ENCODE peak calls at places on chromosome 7, in six cellular contexts. L, G, Y, E, O and C are unnamed samples.

GRCh38 chr7:124113040-124113439 is 80.2 kb upstream of the TMEM229A start:
- DNase-seq in L (no peak), G (no peak), Y (no peak), E (no peak), O (no peak), C (no peak)

GRCh38 chr7:27170494-27170811 is 3.7 kb downstream of the HOXA10 start:
- DNase-seq in L (no peak), G (no peak), Y (no peak), E (no peak), O (no peak), C (no peak)

GRCh38 chr7:29146082-29146706 is at the start of gene CPVL:
- DNase-seq in L (no peak), G (peak; percentile 77), Y (no peak), E (peak; percentile 14), O (peak; percentile 72), C (peak; percentile 69)

GRCh38 chr7:101900103-101900502 is 82.7 kb downstream of the CUX1 start:
- DNase-seq in L (no peak), G (no peak), Y (no peak), E (no peak), O (peak; percentile 46), C (no peak)

GRCh38 chr7:106178593-106179134 is 66.6 kb upstream of the SYPL1 start:
- DNase-seq in L (peak; percentile 64), G (no peak), Y (no peak), E (no peak), O (no peak), C (no peak)

GRCh38 chr7:76191783-76192240 is 9.9 kb upstream of the SRRM3 start:
- DNase-seq in L (peak; percentile 76), G (peak; percentile 12), Y (peak; percentile 28), E (no peak), O (no peak), C (peak; percentile 31)

GRCh38 chr7:80884511-80885195 is 34.2 kb downstream of the SEMA3C start:
- DNase-seq in L (peak; percentile 37), G (no peak), Y (no peak), E (no peak), O (no peak), C (no peak)

GRCh38 chr7:36955730-36956129 is 231.4 kb upstream of the AOAH start:
- DNase-seq in L (no peak), G (no peak), Y (no peak), E (no peak), O (no peak), C (no peak)

GRCh38 chr7:75977741-75978140 is 16.7 kb downstream of the TMEM120A start:
- DNase-seq in L (no peak), G (peak; percentile 41), Y (no peak), E (no peak), O (peak; percentile 78), C (no peak)

GRCh38 chr7:46352335-46352954 is 431.4 kb upstream of the IGFBP3 start:
- DNase-seq in L (peak; percentile 79), G (peak; percentile 80), Y (peak; percentile 50), E (peak; percentile 44), O (no peak), C (peak; percentile 42)

GRCh38 chr7:44052771-44053365 is 8.4 kb downstream of the DBNL start:
- DNase-seq in L (no peak), G (no peak), Y (no peak), E (no peak), O (no peak), C (no peak)

GRCh38 chr7:152851326-152851725 is 91.8 kb downstream of the ACTR3B start:
- DNase-seq in L (no peak), G (no peak), Y (no peak), E (no peak), O (no peak), C (no peak)

GRCh38 chr7:49639808-49640207 is 133.6 kb upstream of the VWC2 start:
- DNase-seq in L (no peak), G (no peak), Y (no peak), E (no peak), O (no peak), C (no peak)

GRCh38 chr7:49643321-49643720 is 130.1 kb upstream of the VWC2 start:
- DNase-seq in L (no peak), G (peak; percentile 61), Y (no peak), E (peak; percentile 20), O (no peak), C (peak; percentile 24)

GRCh38 chr7:49645296-49645695 is 128.1 kb upstream of the VWC2 start:
- DNase-seq in L (no peak), G (no peak), Y (no peak), E (no peak), O (no peak), C (no peak)

GRCh38 chr7:49644402-49645166 is 128.9 kb upstream of the VWC2 start:
- DNase-seq in L (no peak), G (no peak), Y (no peak), E (no peak), O (no peak), C (no peak)

DNA sequence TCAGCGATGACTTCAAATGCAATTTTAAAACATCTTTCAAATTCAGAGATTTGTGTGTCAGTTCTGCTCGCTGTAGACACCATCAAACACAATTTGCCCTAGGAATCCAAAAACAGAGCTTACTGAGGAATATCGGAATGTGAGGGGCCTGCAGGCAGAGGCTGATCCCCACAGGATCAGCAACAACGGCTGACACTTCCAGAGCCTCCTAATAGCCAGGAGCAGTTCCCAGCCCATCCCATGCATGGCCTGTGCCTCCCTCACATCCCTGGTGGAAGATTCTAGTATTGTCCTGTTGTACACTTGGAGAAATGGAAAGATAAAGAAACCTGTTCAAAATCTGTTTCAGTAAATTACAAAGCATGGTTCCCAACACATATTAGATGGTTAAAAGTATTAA is 129.7 kb upstream of the VWC2 start:
- DNase-seq in L (no peak), G (no peak), Y (no peak), E (no peak), O (no peak), C (no peak)
- TF ChIP-seq CTCF in L (no peak), G (no peak), Y (no peak), E (no peak), O (no peak), C (peak; percentile 34)

DNA sequence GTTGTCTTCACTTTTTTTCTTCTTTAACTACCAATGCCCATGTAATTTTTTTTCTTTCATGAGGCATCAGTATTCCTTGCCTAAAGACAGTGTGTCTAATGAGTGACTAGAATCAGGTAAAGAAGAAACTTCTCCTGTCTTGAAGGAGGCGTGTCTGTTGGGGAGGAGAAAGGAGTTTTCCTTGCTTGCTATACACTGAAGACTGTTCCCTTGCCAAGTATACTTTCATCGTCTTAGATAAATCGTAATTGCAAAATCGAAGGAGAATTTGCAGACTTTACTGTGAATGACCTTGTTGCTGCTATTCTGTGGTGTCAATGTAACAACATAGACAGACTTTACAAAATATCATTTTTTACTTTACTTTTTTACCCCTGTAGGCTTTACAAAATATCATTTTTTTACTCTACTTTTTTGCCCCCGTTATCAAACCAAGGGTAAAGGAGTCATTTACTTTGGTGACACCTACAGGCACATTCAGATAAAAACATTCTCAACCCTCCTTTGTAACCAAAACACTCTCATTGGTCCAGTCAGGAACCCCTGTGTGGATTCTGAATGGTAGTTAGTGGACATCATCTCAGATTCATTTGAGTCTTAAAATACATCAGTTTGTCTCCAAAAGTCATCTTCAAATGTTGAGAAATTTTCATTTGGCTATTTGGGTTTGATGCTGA is 232.4 kb downstream of the AHR start:
- DNase-seq in L (no peak), G (no peak), Y (no peak), E (no peak), O (no peak), C (no peak)
- TF ChIP-seq CTCF in L (peak; percentile 32), G (peak; percentile 28), Y (no peak), E (peak; percentile 31), O (peak; percentile 26), C (no peak)

DNA sequence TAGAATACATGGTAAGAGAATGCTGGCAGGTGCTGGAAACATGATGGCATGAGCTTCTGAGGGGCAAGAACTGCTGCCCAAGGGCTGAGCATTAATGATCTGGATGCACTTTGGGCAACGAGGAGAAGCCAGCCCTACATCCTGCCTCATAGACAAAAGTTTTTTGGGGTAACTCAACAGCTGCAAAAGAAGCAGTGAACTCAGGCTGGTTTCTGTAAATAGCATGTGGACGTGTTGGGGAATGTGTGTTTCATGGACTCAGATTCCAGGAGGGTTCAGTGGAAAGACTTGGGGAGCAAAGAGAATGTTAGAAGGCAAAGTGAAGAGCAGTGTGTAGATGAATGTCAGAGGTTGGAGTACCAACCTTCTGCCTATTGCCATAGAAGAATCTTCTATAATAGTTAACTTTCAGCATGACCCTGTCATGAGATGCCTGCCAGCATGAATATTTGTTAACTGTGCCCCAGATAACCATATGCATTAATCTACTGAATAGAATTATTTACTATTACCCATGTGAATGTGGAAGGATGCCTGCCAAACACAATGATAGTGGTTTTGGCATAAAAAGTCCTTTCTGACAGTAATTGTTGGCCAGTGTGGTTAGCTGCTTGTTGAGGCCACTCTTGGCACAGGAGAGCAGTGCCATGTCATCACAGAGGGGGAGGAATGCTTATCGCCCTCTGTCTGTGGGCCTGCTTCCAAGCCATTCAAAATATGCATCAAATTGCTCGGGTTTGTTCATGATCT is 165.6 kb downstream of the WNT2 start:
- DNase-seq in L (peak; percentile 37), G (no peak), Y (no peak), E (no peak), O (peak; percentile 64), C (no peak)
- TF ChIP-seq CTCF in L (peak; percentile 26), G (peak; percentile 43), Y (no peak), E (no peak), O (no peak), C (no peak)

GRCh38 chr7:3897430-3898385 is 596.7 kb downstream of the SDK1 start:
- DNase-seq in L (peak; percentile 55), G (peak; percentile 40), Y (peak; percentile 23), E (no peak), O (no peak), C (no peak)

GRCh38 chr7:3893789-3894153 is 592.7 kb downstream of the SDK1 start:
- DNase-seq in L (no peak), G (no peak), Y (no peak), E (no peak), O (no peak), C (no peak)

GRCh38 chr7:3895341-3895740 is 594.3 kb downstream of the SDK1 start:
- DNase-seq in L (no peak), G (no peak), Y (no peak), E (no peak), O (no peak), C (no peak)

GRCh38 chr7:3896366-3896765 is 595.3 kb downstream of the SDK1 start:
- DNase-seq in L (no peak), G (no peak), Y (no peak), E (no peak), O (no peak), C (no peak)

DNA sequence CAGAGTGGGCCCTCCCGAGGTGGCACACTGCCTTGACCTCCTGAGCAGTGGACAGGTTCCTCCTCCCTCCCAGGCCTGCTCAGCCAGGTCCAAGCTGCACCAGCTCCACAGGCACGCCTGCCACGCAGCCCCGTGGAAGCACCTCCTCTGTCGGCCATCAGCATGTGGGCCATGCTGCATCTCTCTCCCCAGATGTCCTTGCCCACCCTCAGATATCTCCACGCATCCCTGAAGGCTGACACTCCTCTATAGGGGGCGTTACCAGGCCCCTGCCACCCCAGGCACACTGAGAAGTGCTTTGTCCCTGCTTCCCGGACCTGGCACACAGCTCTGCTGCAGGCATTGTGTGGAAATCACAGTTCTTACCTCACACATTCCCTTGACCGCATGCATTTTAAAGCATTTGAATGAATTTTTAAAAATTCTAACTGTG is 598.5 kb downstream of the SDK1 start:
- DNase-seq in L (no peak), G (no peak), Y (no peak), E (no peak), O (no peak), C (no peak)
- TF ChIP-seq CTCF in L (no peak), G (no peak), Y (no peak), E (no peak), O (no peak), C (no peak)

GRCh38 chr7:90552521-90552920 is 43.6 kb upstream of the CDK14 start:
- DNase-seq in L (no peak), G (no peak), Y (no peak), E (no peak), O (no peak), C (no peak)
- TF ChIP-seq CTCF in L (no peak), G (peak; percentile 29), Y (no peak), E (no peak), O (peak; percentile 37), C (no peak)

GRCh38 chr7:38373155-38373554 is 99.7 kb upstream of the TARP start:
- DNase-seq in L (no peak), G (no peak), Y (no peak), E (no peak), O (peak; percentile 34), C (no peak)
- TF ChIP-seq CTCF in L (no peak), G (no peak), Y (no peak), E (no peak), O (no peak), C (no peak)